ENCODE peak calls at places on chromosomes 3 and 15, in four cellular contexts. M is thoracic aorta, Z is ovary, F is cardiac muscle cell. K is an unnamed sample.

GRCh38 chr15:92914103-92914499 is 14.0 kb downstream of the CHD2 start:
- DNase-seq in M (no peak), Z (no peak), F (no peak), K (no peak)

GRCh38 chr15:27831384-27832262 is 267.5 kb downstream of the OCA2 start:
- DNase-seq in M (no peak), Z (no peak), F (no peak), K (no peak)

GRCh38 chr3:129618901-129619671 is 12.6 kb upstream of the PLXND1 start:
- DNase-seq in M (no peak), Z (no peak), F (no peak), K (no peak)

GRCh38 chr3:131083190-131083863 is 56.6 kb downstream of the NEK11 start:
- DNase-seq in M (no peak), Z (peak), F (peak), K (no peak)

GRCh38 chr15:41820791-41821423 is 7.0 kb upstream of the JMJD7 start:
- DNase-seq in M (no peak), Z (no peak), F (no peak), K (no peak)

GRCh38 chr15:82851331-82851850 is 42.0 kb downstream of the WHAMM start:
- DNase-seq in M (no peak), Z (no peak), F (no peak), K (no peak)

GRCh38 chr3:53617893-53618523 is 123.6 kb downstream of the CACNA1D start:
- DNase-seq in M (no peak), Z (no peak), F (no peak), K (no peak)

GRCh38 chr3:175741951-175742350 is 882.8 kb downstream of the NAALADL2 start:
- DNase-seq in M (no peak), Z (no peak), F (peak), K (no peak)

GRCh38 chr3:34780973-34781372 is 858.4 kb upstream of the ARPP21 start:
- DNase-seq in M (no peak), Z (no peak), F (peak), K (no peak)

GRCh38 chr3:45730409-45731154 is 41.4 kb downstream of the SACM1L start:
- DNase-seq in M (no peak), Z (no peak), F (no peak), K (no peak)

GRCh38 chr15:30783019-30783418 is 120.7 kb upstream of the FAN1 start:
- DNase-seq in M (no peak), Z (no peak), F (no peak), K (no peak)

GRCh38 chr3:115615001-115615447 is 8.3 kb upstream of the GAP43 start:
- DNase-seq in M (no peak), Z (no peak), F (peak), K (no peak)

GRCh38 chr3:65936908-65937638 is 101.6 kb downstream of the MAGI1 start:
- DNase-seq in M (no peak), Z (no peak), F (no peak), K (no peak)

GRCh38 chr3:65545429-65545828 is 493.3 kb downstream of the MAGI1 start:
- DNase-seq in M (no peak), Z (no peak), F (peak), K (peak)

GRCh38 chr3:134699721-134700120 is 48.9 kb upstream of the KY start:
- DNase-seq in M (no peak), Z (no peak), F (no peak), K (no peak)

GRCh38 chr15:33022629-33023028 is 171.9 kb downstream of the FMN1 start:
- DNase-seq in M (no peak), Z (no peak), F (peak), K (peak)

GRCh38 chr3:151305081-151305777 is 11.4 kb downstream of the GPR87 start:
- DNase-seq in M (no peak), Z (no peak), F (peak), K (peak)

GRCh38 chr15:60074181-60074885 is 70.2 kb downstream of the FOXB1 start:
- DNase-seq in M (no peak), Z (no peak), F (no peak), K (no peak)

GRCh38 chr3:193310914-193311723 is 67.4 kb downstream of the ATP13A5 start:
- DNase-seq in M (no peak), Z (no peak), F (no peak), K (no peak)

GRCh38 chr3:52454938-52455282 is 494 bp upstream of the NISCH start:
- DNase-seq in M (no peak), Z (no peak), F (no peak), K (no peak)

GRCh38 chr3:48247401-48247807 is 6.5 kb downstream of the ZNF589 start:
- DNase-seq in M (no peak), Z (no peak), F (peak), K (no peak)

GRCh38 chr3:116443096-116443793 is 2.0 kb downstream of the LSAMP start:
- DNase-seq in M (no peak), Z (no peak), F (peak), K (no peak)

GRCh38 chr3:46607603-46608028 is 4.7 kb upstream of the FAM240A start:
- DNase-seq in M (no peak), Z (no peak), F (peak), K (no peak)

GRCh38 chr3:143358793-143359491 is 239.4 kb downstream of the CHST2 start:
- DNase-seq in M (no peak), Z (no peak), F (no peak), K (no peak)

GRCh38 chr3:4750306-4751056 is 228.8 kb upstream of the BHLHE40 start:
- DNase-seq in M (no peak), Z (peak), F (no peak), K (peak)
- H3K4me3 ChIP-seq in M (no peak), Z (no peak), F (no peak), K (no peak)

GRCh38 chr3:195226900-195227447 is 44.0 kb downstream of the XXYLT1 start:
- DNase-seq in M (no peak), Z (peak), F (peak), K (no peak)
- TF ChIP-seq CTCF in M (no peak), Z (no peak), F (peak), K (peak)

DNA sequence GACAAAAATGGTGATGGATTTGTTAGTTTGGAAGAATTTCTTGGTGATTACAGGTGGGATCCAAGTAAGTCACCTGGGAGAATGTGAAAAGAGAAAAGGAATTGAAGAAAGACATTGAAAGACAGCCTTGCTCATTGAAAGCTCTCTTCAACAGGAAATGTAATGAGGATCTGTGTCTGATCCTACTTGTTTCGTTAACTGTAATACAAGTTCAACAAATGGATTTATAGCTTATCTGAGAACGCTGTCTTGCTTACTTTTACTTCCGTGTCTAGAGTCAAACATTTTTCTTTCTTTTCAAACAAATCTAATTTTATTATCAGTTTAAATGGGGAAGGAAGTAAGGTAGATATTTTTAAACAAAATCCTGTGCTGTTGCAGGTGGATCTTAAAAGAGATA is 15.9 kb downstream of the RCN2 start:
- DNase-seq in M (no peak), Z (no peak), F (no peak), K (no peak)
- H3K4me3 ChIP-seq in M (no peak), Z (no peak), F (no peak), K (no peak)

GRCh38 chr15:25134546-25134945 is 179.8 kb downstream of the SNRPN start:
- DNase-seq in M (no peak), Z (no peak), F (peak), K (no peak)
- TF ChIP-seq CTCF in M (no peak), Z (no peak), F (peak), K (peak)

GRCh38 chr3:55191911-55192787 is 264.3 kb upstream of the LRTM1 start:
- DNase-seq in M (no peak), Z (no peak), F (peak), K (peak)

GRCh38 chr3:55189359-55189801 is 261.5 kb upstream of the LRTM1 start:
- DNase-seq in M (no peak), Z (no peak), F (peak), K (peak)

GRCh38 chr3:55185380-55185779 is 257.5 kb upstream of the LRTM1 start:
- DNase-seq in M (no peak), Z (no peak), F (no peak), K (no peak)

GRCh38 chr3:55190296-55190695 is 262.4 kb upstream of the LRTM1 start:
- DNase-seq in M (no peak), Z (no peak), F (peak), K (peak)
- H3K4me3 ChIP-seq in M (no peak), Z (no peak), F (no peak), K (no peak)

GRCh38 chr3:39637807-39638206 is 170.3 kb downstream of the MOBP start:
- DNase-seq in M (no peak), Z (no peak), F (peak), K (no peak)
- TF ChIP-seq CTCF in M (no peak), Z (no peak), F (peak), K (peak)

DNA sequence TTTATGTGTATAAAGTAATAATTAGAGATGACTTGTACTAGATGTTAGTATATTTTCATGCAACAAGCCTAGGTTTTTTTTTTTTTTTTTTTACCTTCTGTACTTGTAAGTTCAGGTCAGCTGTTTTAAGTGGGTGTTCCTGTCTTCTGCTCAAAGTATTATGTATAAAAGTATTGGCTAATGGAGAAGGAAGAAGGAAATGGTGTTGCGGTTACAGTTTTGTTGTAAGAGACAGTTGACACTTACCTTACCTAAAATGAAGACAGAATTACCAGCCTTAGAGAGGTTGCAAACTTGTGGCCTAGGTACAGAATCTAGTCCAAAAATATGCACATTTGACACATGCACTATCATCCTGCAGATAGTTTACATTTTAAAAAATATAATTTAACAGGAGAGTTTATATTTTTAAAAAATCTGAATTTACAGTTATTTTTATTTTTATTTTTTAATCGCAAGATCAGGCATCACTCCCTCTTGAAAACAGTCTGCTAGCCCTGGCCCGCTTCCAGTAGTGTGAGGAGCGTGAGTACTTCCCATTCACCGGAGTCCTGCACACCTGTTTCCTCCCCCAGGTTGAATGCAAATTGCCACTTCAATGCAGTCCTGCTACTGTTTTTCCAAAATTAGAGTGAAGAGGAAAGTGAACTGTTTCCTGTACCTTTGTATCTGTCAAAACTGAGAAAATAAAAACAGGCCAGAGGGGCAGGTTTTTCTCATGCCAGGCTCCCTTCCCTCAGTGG is 224.3 kb upstream of the SOX2 start:
- DNase-seq in M (no peak), Z (no peak), F (no peak), K (no peak)
- H3K4me3 ChIP-seq in M (no peak), Z (no peak), F (no peak), K (no peak)

GRCh38 chr3:94066829-94067470 is 4.1 kb downstream of the NSUN3 start:
- DNase-seq in M (no peak), Z (no peak), F (no peak), K (no peak)

GRCh38 chr3:94070341-94070911 is 7.6 kb downstream of the NSUN3 start:
- DNase-seq in M (no peak), Z (no peak), F (no peak), K (no peak)

GRCh38 chr3:94071713-94072284 is 8.9 kb downstream of the NSUN3 start:
- DNase-seq in M (no peak), Z (no peak), F (no peak), K (no peak)

GRCh38 chr3:94065819-94066218 is 3.0 kb downstream of the NSUN3 start:
- DNase-seq in M (no peak), Z (no peak), F (no peak), K (no peak)

DNA sequence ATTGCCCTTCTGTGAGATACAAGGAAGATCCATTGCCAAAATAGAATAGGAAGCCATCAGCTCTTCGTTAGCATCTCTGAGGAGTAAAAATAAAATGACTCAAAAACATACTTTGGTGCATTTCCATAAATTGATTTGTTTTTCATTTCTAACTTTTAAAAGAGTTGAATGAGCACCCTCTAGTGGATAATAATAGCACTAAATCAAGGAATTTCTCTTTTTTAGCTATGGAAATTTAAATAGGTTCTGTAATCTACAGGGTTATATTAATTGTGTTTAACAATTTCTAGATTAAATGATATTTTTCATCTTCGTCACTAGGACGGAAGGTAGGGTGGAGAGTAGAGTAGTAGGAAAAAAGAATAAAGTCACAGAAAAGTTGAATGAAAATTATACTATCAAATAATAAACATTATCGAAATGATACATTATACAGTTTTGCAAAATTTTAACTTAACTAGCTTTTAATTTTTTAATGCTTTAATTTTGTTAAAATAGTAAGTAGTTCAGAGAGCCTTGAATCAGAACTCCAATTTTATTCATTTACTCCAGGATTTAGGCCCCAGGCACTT is 6.5 kb downstream of the NSUN3 start:
- DNase-seq in M (no peak), Z (no peak), F (peak), K (no peak)
- TF ChIP-seq CTCF in M (peak), Z (peak), F (peak), K (peak)